ENCODE peak calls at places on chromosomes 6 and 20, in four cellular contexts. I is sigmoid colon, C is HepG2, X is prostate gland. L is an unnamed sample.
A peak's percentile ranks its signal among the peaks of the same experiment; 100 is the strongest.

GRCh38 chr6:11851405-11851804 is 72.8 kb upstream of the ADTRP start:
- DNase-seq in I (no peak), C (no peak), X (no peak), L (no peak)

GRCh38 chr6:158110986-158111385 is 57.1 kb downstream of the SERAC1 start:
- DNase-seq in I (no peak), C (no peak), X (no peak), L (no peak)

GRCh38 chr6:115976321-115976870 is 84.3 kb downstream of the FRK start:
- DNase-seq in I (no peak), C (no peak), X (no peak), L (no peak)

GRCh38 chr6:156053626-156054025 is 598.0 kb upstream of the NOX3 start:
- DNase-seq in I (no peak), C (no peak), X (no peak), L (no peak)

GRCh38 chr6:17278289-17279061 is 2.7 kb upstream of the RBM24 start:
- DNase-seq in I (no peak), C (peak; percentile 24), X (no peak), L (no peak)

GRCh38 chr6:169101981-169102380 is 151.7 kb downstream of the THBS2 start:
- DNase-seq in I (no peak), C (no peak), X (no peak), L (no peak)

GRCh38 chr20:32920066-32920465 is 61.3 kb downstream of the EFCAB8 start:
- DNase-seq in I (no peak), C (no peak), X (no peak), L (no peak)

GRCh38 chr6:11445146-11445545 is 92.4 kb upstream of the TMEM170B start:
- DNase-seq in I (no peak), C (no peak), X (no peak), L (no peak)

GRCh38 chr6:2611092-2611491 is 139.6 kb downstream of the MYLK4 start:
- DNase-seq in I (no peak), C (no peak), X (no peak), L (no peak)

GRCh38 chr6:84685983-84686584 is 78.3 kb downstream of the TBX18 start:
- DNase-seq in I (no peak), C (peak; percentile 14), X (no peak), L (no peak)

GRCh38 chr6:84019812-84020211 is 13.8 kb upstream of the MRAP2 start:
- DNase-seq in I (no peak), C (no peak), X (no peak), L (no peak)

GRCh38 chr6:28941681-28942448 is 18.1 kb upstream of the TRIM27 start:
- DNase-seq in I (no peak), C (no peak), X (peak; percentile 58), L (no peak)

GRCh38 chr6:71476872-71477271 is 188.3 kb downstream of the OGFRL1 start:
- DNase-seq in I (no peak), C (no peak), X (no peak), L (no peak)

GRCh38 chr6:95777338-95777737 is 200.0 kb downstream of the MANEA start:
- DNase-seq in I (no peak), C (no peak), X (no peak), L (no peak)

DNA sequence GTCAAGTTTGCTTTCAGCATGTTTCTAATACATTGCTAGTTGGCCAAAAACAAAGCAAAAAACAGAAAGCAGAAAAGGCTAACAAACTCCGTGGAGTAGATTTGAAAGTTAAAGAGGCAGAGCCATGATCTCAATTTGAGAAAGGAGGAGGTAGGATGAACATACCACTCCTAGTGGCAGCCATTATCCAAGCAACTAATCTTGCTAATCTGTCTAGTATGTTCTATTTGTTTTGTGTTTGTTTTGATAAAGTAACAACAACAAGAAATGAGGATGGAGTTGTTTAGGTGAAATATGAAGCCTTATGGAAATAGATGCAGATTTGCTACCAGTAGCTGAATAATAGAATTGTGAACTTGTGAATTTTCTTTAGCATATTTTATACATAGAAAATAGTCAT is 295.5 kb upstream of the PRDM1 start:
- DNase-seq in I (no peak), C (no peak), X (no peak), L (no peak)
- H3K4me1 ChIP-seq in I (no peaks in the 10 kb centered on the region), C (peaks cover 8% of the 10 kb centered on the region), X (no peaks in the 10 kb centered on the region), L (no peaks in the 10 kb centered on the region)

DNA sequence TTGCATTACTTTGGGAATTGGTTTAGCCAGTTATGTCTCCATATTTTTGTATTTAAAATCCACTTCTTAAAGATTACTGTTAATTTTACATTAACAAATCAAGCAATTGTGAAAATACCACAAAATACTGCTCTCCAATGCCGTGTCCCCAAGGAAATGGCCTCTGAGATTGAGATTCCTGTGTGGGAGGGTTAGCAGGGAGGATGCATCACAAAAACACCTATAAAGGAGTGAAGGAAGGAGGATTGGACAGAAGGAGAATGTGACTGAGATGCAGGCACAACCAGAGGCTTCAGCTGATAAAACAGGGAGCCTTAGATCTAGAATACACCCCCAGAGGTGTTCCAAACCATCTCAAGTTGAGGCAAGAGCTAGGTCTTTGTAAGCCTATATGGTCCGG is 34.2 kb upstream of the NKAIN2 start:
- DNase-seq in I (no peak), C (no peak), X (no peak), L (no peak)
- TF ChIP-seq POLR2AphosphoS5 in I (no peak), C (no peak), X (no peak), L (no peak)

DNA sequence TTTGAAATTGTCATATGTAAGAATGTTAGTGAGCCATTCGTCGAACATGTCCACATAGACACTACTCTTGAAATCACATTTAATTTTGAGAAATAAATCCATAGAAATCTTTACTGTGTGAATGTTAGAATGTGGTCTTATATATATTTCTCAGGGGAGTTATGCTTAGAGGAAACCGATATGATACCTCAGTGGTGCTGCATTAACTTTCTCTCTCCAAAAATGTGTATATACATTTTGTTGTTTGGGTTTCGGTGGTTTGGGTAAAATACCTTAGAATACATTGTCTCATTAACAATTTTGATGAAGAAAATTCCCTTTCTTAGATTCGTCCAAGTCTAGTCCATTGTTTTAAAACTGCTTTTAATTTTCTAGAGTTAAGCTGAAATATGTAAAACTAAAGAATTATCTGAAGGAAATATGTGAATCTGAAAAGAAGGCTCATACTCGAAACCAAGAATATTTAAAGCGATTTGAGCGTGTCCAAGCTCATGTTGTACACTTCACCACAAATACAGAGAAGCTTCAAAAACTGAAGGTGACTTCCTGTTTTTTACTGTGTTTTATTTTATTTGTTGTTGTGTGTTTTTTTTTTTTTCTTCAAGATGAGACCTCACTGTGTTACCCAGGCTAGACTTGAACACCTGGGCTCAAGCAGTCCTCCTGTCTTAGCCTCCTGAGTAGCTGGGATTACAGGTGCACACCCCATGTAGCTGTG is 10.3 kb downstream of the KIZ start:
- DNase-seq in I (no peak), C (no peak), X (no peak), L (no peak)
- H3K4me1 ChIP-seq in I (peaks cover 13% of the 10 kb centered on the region), C (peaks cover 75% of the 10 kb centered on the region), X (no peaks in the 10 kb centered on the region), L (no peaks in the 10 kb centered on the region)

GRCh38 chr20:45470939-45471338 is 1.4 kb downstream of the WFDC2 start:
- DNase-seq in I (no peak), C (no peak), X (no peak), L (no peak)

GRCh38 chr20:45469336-45470261 is at the start of gene WFDC2:
- DNase-seq in I (peak; percentile 67), C (no peak), X (peak; percentile 64), L (peak; percentile 60)

GRCh38 chr20:45467172-45467571 is 2.4 kb upstream of the WFDC2 start:
- DNase-seq in I (no peak), C (no peak), X (no peak), L (no peak)

GRCh38 chr20:45467861-45468260 is 1.7 kb upstream of the WFDC2 start:
- DNase-seq in I (no peak), C (no peak), X (peak; percentile 28), L (peak; percentile 52)

DNA sequence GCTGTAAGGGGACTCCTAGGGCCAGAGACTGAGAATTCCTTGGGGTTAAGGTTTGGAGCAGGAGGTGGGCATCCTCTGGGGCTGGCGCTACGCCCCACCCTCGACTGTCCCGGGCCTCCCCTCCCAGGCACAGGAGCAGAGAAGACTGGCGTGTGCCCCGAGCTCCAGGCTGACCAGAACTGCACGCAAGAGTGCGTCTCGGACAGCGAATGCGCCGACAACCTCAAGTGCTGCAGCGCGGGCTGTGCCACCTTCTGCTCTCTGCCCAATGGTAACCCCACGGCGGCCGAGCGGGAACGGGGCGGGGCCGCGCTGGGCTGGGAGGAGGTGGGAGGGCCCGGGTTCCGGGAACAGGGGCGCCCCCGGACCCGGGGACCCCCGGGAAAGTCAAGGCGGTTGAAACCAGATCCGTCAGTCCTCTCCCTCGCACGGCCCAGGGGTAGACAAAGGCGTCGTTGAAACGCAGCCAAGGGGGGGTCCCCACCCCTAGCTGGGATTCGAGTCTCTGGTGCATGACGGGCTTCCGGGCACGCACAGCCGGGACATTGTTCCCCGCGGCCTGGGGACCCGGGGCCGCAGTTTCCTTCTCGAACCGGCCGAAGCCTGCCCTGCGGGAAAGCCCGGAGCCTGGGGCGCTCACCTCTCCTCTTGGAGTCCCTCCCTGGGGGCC is 844 bp downstream of the WFDC2 start:
- DNase-seq in I (peak; percentile 87), C (no peak), X (peak; percentile 54), L (peak; percentile 74)
- TF ChIP-seq POLR2AphosphoS5 in I (peak; percentile 93), C (no peak), X (no peak), L (peak; percentile 42)

GRCh38 chr6:105892577-105893262 is 193.4 kb upstream of the PRDM1 start:
- DNase-seq in I (no peak), C (peak; percentile 38), X (no peak), L (no peak)
- H3K4me1 ChIP-seq in I (no peaks in the 10 kb centered on the region), C (peaks cover 15% of the 10 kb centered on the region), X (no peaks in the 10 kb centered on the region), L (no peaks in the 10 kb centered on the region)

DNA sequence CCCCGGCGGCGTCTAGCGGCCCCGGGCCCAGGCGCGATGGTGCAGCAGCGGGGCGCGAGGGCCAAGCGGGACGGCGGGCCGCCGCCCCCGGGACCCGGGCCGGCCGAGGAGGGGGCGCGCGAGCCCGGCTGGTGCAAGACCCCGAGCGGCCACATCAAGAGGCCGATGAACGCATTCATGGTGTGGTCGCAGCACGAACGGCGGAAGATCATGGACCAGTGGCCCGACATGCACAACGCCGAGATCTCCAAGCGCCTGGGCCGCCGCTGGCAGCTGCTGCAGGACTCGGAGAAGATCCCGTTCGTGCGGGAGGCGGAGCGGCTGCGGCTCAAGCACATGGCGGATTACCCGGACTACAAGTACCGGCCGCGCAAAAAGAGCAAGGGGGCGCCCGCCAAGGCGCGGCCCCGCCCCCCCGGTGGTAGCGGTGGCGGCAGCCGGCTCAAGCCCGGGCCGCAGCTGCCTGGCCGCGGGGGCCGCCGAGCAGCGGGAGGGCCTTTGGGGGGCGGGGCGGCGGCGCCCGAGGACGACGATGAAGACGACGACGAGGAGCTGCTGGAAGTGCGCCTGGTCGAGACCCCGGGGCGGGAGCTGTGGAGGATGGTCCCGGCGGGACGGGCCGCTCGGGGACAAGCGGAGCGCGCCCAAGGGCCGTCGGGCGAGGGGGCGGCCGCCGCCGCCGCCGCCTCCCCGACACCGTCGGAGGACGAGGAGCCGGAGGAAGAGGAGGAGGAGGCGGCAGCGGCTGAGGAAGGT is 715 bp downstream of the SOX12 start:
- DNase-seq in I (peak; percentile 89), C (peak; percentile 63), X (peak; percentile 64), L (peak; percentile 72)
- TF ChIP-seq POLR2AphosphoS5 in I (peak; percentile 24), C (no peak), X (no peak), L (no peak)

GRCh38 chr6:5994234-5994998 is 12.3 kb downstream of the NRN1 start:
- DNase-seq in I (no peak), C (no peak), X (no peak), L (no peak)
- H3K4me1 ChIP-seq in I (peaks cover 34% of the 10 kb centered on the region), C (peaks cover 14% of the 10 kb centered on the region), X (no peaks in the 10 kb centered on the region), L (peaks cover 5% of the 10 kb centered on the region)

DNA sequence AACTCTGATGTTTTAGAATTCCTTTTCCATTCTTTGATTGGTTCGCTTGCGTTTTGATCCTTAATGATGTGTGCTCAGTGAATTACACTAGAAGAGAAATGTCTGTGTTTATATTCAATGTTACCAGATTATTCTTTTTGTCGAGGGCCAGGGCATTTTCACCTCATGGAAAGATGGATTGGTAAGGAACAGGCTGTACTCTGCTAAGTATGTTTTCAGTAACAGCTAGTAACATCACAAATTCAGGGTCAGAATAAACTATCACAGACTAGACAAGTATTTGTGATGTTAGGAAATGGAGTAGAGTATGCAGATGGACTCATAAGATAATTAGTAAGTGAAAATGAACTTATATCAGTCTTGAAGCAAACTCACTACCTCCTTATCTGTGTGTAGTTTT is 235.6 kb downstream of the SOX4 start:
- DNase-seq in I (no peak), C (no peak), X (no peak), L (no peak)
- TF ChIP-seq POLR2AphosphoS5 in I (peak; percentile 69), C (no peak), X (peak; percentile 57), L (no peak)

L was measured in breast epithelium.